ENCODE peak calls at places on chromosomes 1 and 21, in four cellular contexts. One of them, this sample, is unnamed.

GRCh38 chr1:215005078-215005477 is 77.5 kb upstream of the KCNK2 start:
- DNase-seq in OCI-LY7: no peak
- DNase-seq in stimulated activated CD8-positive, alpha-beta memory T cell treated with anti-CD3 and anti-CD28 coated beads, Interleukin-2, amount 100 ng/mL, for 1 hour: no peak
- DNase-seq in adipocyte: peak
- DNase-seq in this sample: no peak

GRCh38 chr1:224894915-224895314 is 34.6 kb upstream of the DNAH14 start:
- DNase-seq in OCI-LY7: peak
- DNase-seq in stimulated activated CD8-positive, alpha-beta memory T cell treated with anti-CD3 and anti-CD28 coated beads, Interleukin-2, amount 100 ng/mL, for 1 hour: no peak
- DNase-seq in adipocyte: peak
- DNase-seq in this sample: no peak

GRCh38 chr1:12144236-12144635 is 22.6 kb upstream of the TNFRSF1B start:
- DNase-seq in OCI-LY7: no peak
- DNase-seq in stimulated activated CD8-positive, alpha-beta memory T cell treated with anti-CD3 and anti-CD28 coated beads, Interleukin-2, amount 100 ng/mL, for 1 hour: no peak
- DNase-seq in adipocyte: no peak
- DNase-seq in this sample: no peak

GRCh38 chr1:10631121-10631810 is 156.5 kb downstream of the PEX14 start:
- DNase-seq in OCI-LY7: no peak
- DNase-seq in stimulated activated CD8-positive, alpha-beta memory T cell treated with anti-CD3 and anti-CD28 coated beads, Interleukin-2, amount 100 ng/mL, for 1 hour: no peak
- DNase-seq in adipocyte: no peak
- DNase-seq in this sample: no peak

GRCh38 chr1:74205236-74205635 is 7.2 kb downstream of the FPGT start:
- DNase-seq in OCI-LY7: no peak
- DNase-seq in stimulated activated CD8-positive, alpha-beta memory T cell treated with anti-CD3 and anti-CD28 coated beads, Interleukin-2, amount 100 ng/mL, for 1 hour: no peak
- DNase-seq in adipocyte: peak
- DNase-seq in this sample: no peak

GRCh38 chr1:10121688-10122087 is 88.7 kb upstream of the KIF1B start:
- DNase-seq in OCI-LY7: no peak
- DNase-seq in stimulated activated CD8-positive, alpha-beta memory T cell treated with anti-CD3 and anti-CD28 coated beads, Interleukin-2, amount 100 ng/mL, for 1 hour: no peak
- DNase-seq in adipocyte: no peak
- DNase-seq in this sample: no peak

GRCh38 chr1:89200668-89201488 is 2.1 kb upstream of the GBP4 start:
- DNase-seq in OCI-LY7: no peak
- DNase-seq in stimulated activated CD8-positive, alpha-beta memory T cell treated with anti-CD3 and anti-CD28 coated beads, Interleukin-2, amount 100 ng/mL, for 1 hour: no peak
- DNase-seq in adipocyte: peak
- DNase-seq in this sample: no peak

GRCh38 chr21:45396620-45396995 is 8.4 kb upstream of the COL18A1 start:
- DNase-seq in OCI-LY7: no peak
- DNase-seq in stimulated activated CD8-positive, alpha-beta memory T cell treated with anti-CD3 and anti-CD28 coated beads, Interleukin-2, amount 100 ng/mL, for 1 hour: no peak
- DNase-seq in adipocyte: no peak
- DNase-seq in this sample: no peak

GRCh38 chr1:36516372-36517018 is 33.8 kb upstream of the CSF3R start:
- DNase-seq in OCI-LY7: peak
- DNase-seq in stimulated activated CD8-positive, alpha-beta memory T cell treated with anti-CD3 and anti-CD28 coated beads, Interleukin-2, amount 100 ng/mL, for 1 hour: peak
- DNase-seq in adipocyte: peak
- DNase-seq in this sample: no peak

GRCh38 chr1:219443763-219444162 is 169.1 kb downstream of the ZC3H11B start:
- DNase-seq in OCI-LY7: no peak
- DNase-seq in stimulated activated CD8-positive, alpha-beta memory T cell treated with anti-CD3 and anti-CD28 coated beads, Interleukin-2, amount 100 ng/mL, for 1 hour: no peak
- DNase-seq in adipocyte: no peak
- DNase-seq in this sample: no peak

GRCh38 chr21:15849925-15850324 is 120.1 kb downstream of the USP25 start:
- DNase-seq in OCI-LY7: no peak
- DNase-seq in stimulated activated CD8-positive, alpha-beta memory T cell treated with anti-CD3 and anti-CD28 coated beads, Interleukin-2, amount 100 ng/mL, for 1 hour: no peak
- DNase-seq in adipocyte: no peak
- DNase-seq in this sample: no peak

GRCh38 chr1:196546272-196547245 is 61.7 kb downstream of the KCNT2 start:
- DNase-seq in OCI-LY7: no peak
- DNase-seq in stimulated activated CD8-positive, alpha-beta memory T cell treated with anti-CD3 and anti-CD28 coated beads, Interleukin-2, amount 100 ng/mL, for 1 hour: no peak
- DNase-seq in adipocyte: peak
- DNase-seq in this sample: no peak

GRCh38 chr1:202599669-202600431 is 110.4 kb downstream of the SYT2 start:
- DNase-seq in OCI-LY7: peak
- DNase-seq in stimulated activated CD8-positive, alpha-beta memory T cell treated with anti-CD3 and anti-CD28 coated beads, Interleukin-2, amount 100 ng/mL, for 1 hour: no peak
- DNase-seq in adipocyte: peak
- DNase-seq in this sample: no peak

GRCh38 chr1:220828211-220828553 is 41.5 kb downstream of the MTARC1 start:
- DNase-seq in OCI-LY7: no peak
- DNase-seq in stimulated activated CD8-positive, alpha-beta memory T cell treated with anti-CD3 and anti-CD28 coated beads, Interleukin-2, amount 100 ng/mL, for 1 hour: no peak
- DNase-seq in adipocyte: no peak
- DNase-seq in this sample: no peak

GRCh38 chr1:244104309-244105060 is 53.4 kb downstream of the ZBTB18 start:
- DNase-seq in OCI-LY7: no peak
- DNase-seq in stimulated activated CD8-positive, alpha-beta memory T cell treated with anti-CD3 and anti-CD28 coated beads, Interleukin-2, amount 100 ng/mL, for 1 hour: no peak
- DNase-seq in adipocyte: peak
- DNase-seq in this sample: no peak

GRCh38 chr1:7460807-7461206 is 310.3 kb upstream of the VAMP3 start:
- DNase-seq in OCI-LY7: no peak
- DNase-seq in stimulated activated CD8-positive, alpha-beta memory T cell treated with anti-CD3 and anti-CD28 coated beads, Interleukin-2, amount 100 ng/mL, for 1 hour: no peak
- DNase-seq in adipocyte: no peak
- DNase-seq in this sample: no peak

GRCh38 chr1:113219377-113219776 is 146.4 kb downstream of the LRIG2 start:
- DNase-seq in OCI-LY7: no peak
- DNase-seq in stimulated activated CD8-positive, alpha-beta memory T cell treated with anti-CD3 and anti-CD28 coated beads, Interleukin-2, amount 100 ng/mL, for 1 hour: no peak
- DNase-seq in adipocyte: no peak
- DNase-seq in this sample: no peak

GRCh38 chr1:113912594-113913311 is 7.6 kb downstream of the DCLRE1B start:
- DNase-seq in OCI-LY7: no peak
- DNase-seq in stimulated activated CD8-positive, alpha-beta memory T cell treated with anti-CD3 and anti-CD28 coated beads, Interleukin-2, amount 100 ng/mL, for 1 hour: no peak
- DNase-seq in adipocyte: peak
- DNase-seq in this sample: no peak

GRCh38 chr1:74964508-74964907 is 169.7 kb upstream of the LHX8 start:
- DNase-seq in OCI-LY7: no peak
- DNase-seq in stimulated activated CD8-positive, alpha-beta memory T cell treated with anti-CD3 and anti-CD28 coated beads, Interleukin-2, amount 100 ng/mL, for 1 hour: no peak
- DNase-seq in adipocyte: peak
- DNase-seq in this sample: no peak

GRCh38 chr1:169809370-169810095 is 14.8 kb upstream of the METTL18 start:
- DNase-seq in OCI-LY7: peak
- DNase-seq in stimulated activated CD8-positive, alpha-beta memory T cell treated with anti-CD3 and anti-CD28 coated beads, Interleukin-2, amount 100 ng/mL, for 1 hour: no peak
- DNase-seq in adipocyte: peak
- DNase-seq in this sample: no peak